ENCODE peak calls at places on chromosomes 2 and 18, in seven cellular contexts. F is psoas muscle, A is PC-3, T is HCT116, J is bronchial epithelial cell, W is IMR-90, X is fibroblast of lung. H is an unnamed sample. For H3K36me3, the result is how much of the 10 kb centered on the place peaks cover.

GRCh38 chr2:201432551-201433388 is 18.5 kb downstream of the TRAK2 start:
- DNase-seq in J (no peak), W (peak), A (no peak), X (peak), F (no peak), T (no peak), H (no peak)

GRCh38 chr2:241703128-241703604 is 1.3 kb downstream of the ING5 start:
- DNase-seq in F (no peak), W (no peak), J (no peak), X (peak), A (peak), T (no peak), H (no peak)

GRCh38 chr2:69567157-69567908 is 76.2 kb downstream of the AAK1 start:
- DNase-seq in T (no peak), A (peak), X (peak), F (no peak), J (peak), W (peak), H (peak)

GRCh38 chr2:14656146-14656545 is 23.6 kb downstream of the LRATD1 start:
- DNase-seq in T (no peak), J (no peak), X (no peak), A (no peak), F (no peak), W (no peak), H (no peak)

GRCh38 chr2:54962935-54963334 is 87.3 kb downstream of the RTN4 start:
- DNase-seq in A (no peak), J (no peak), F (no peak), X (no peak), W (no peak), T (no peak), H (no peak)

GRCh38 chr2:99153921-99154604 is 679 bp downstream of the TSGA10 start:
- DNase-seq in F (no peak), X (no peak), T (no peak), J (peak), W (peak), A (peak), H (no peak)

GRCh38 chr2:31082002-31082401 is 56.2 kb downstream of the GALNT14 start:
- DNase-seq in T (no peak), F (no peak), W (no peak), J (no peak), A (no peak), X (no peak), H (no peak)

GRCh38 chr2:1032030-1032429 is 81.4 kb downstream of the SNTG2 start:
- DNase-seq in A (no peak), W (no peak), J (no peak), T (no peak), X (no peak), F (no peak), H (no peak)

GRCh38 chr18:12038082-12038660 is 55.5 kb upstream of the ANKRD62 start:
- DNase-seq in A (no peak), J (peak), W (no peak), F (no peak), T (no peak), X (no peak), H (peak)

GRCh38 chr2:208092093-208092832 is 32.1 kb downstream of the CRYGD start:
- DNase-seq in F (no peak), W (no peak), T (no peak), A (no peak), X (no peak), J (no peak), H (no peak)

GRCh38 chr2:229431331-229431954 is 160.4 kb upstream of the PID1 start:
- DNase-seq in F (no peak), A (peak), T (peak), W (peak), X (peak), J (peak), H (no peak)

GRCh38 chr18:36127866-36128845 is 984 bp downstream of the SLC39A6 start:
- DNase-seq in A (peak), X (peak), J (peak), W (peak), T (no peak), F (no peak), H (no peak)

DNA sequence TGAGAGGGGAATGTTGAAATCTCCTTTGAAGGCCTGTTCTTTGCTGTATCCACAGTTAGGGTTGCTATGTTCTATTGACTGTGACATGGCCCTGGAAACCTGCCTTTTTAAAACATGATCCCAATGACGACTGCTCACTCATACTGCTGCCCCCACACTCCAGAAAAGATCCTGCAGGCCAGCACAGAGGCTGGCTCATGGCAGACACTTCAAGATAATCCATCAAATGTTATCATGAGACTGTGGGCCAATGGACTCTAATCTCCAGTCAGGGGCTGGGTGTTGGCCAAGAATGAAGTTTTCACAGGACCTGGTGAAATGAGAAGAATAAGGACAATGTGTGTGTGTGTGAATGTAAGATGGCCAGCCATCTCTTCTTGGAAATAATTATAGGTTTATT is 59.0 kb upstream of the THOC1 start:
- DNase-seq in W (no peak), J (no peak), A (no peak), X (no peak), T (no peak), F (no peak), H (no peak)
- H3K36me3 ChIP-seq in W (under half), J (under half), A (under half), X (under half), T (under half), F (under half), H (under half)

GRCh38 chr2:222643134-222643533 is 12.8 kb downstream of the FARSB start:
- DNase-seq in T (no peak), A (no peak), W (no peak), X (no peak), J (no peak), F (no peak), H (no peak)
- H3K36me3 ChIP-seq in T (under half), A (half or more), W (under half), X (under half), J (under half), F (under half), H (half or more)

DNA sequence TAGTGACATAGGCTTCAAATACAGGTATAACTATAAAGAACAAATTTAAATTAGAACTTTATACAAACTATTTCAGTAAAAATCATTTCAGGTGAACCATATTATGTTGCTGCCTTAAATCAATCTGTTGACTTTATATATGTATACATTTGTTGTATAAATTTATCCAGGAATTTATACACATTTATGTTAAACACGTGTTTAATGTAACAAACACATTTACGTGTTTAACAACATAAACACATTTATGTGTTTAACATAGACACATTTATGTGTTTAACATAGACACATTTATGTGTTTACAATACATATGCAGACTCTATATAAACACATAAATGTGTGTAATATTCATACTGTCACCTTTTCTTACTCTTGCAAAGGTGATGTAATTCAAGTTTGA is 75.4 kb upstream of the TWSG1 start:
- DNase-seq in T (no peak), X (no peak), W (no peak), J (no peak), A (no peak), F (no peak), H (no peak)
- H3K36me3 ChIP-seq in T (under half), X (under half), W (under half), J (under half), A (under half), F (under half), H (under half)

GRCh38 chr18:9557250-9557943 is 57.0 kb downstream of the PPP4R1 start:
- DNase-seq in F (no peak), T (no peak), W (peak), X (no peak), J (peak), A (no peak), H (no peak)
- H3K36me3 ChIP-seq in F (under half), T (under half), W (under half), X (under half), J (under half), A (half or more), H (half or more)

DNA sequence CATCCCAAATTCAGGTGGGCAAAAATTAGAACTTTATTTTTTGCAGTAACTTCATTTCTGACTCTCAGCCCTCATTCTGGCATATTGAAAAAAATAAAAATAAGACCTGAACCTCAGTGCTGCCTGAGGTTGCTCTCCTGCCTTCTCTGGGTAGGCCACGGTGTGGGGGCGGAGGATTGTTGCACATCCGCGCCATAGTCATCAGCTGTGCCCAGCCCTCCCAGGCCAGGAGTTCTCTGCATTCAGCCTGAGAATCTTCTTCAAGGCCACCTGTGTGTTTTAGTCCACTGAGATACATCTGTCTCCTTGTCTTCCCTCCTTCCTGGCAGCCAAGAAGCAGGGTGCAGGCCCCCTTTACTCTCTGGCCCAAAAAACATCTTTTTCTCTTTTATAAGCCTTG is 94.7 kb downstream of the ARMC9 start:
- DNase-seq in A (no peak), T (no peak), X (no peak), J (no peak), W (no peak), F (no peak), H (no peak)
- H3K36me3 ChIP-seq in A (under half), T (under half), X (under half), J (under half), W (under half), F (under half), H (under half)

GRCh38 chr2:152657042-152657441 is 60.2 kb downstream of the PRPF40A start:
- DNase-seq in J (peak), W (no peak), T (no peak), F (no peak), A (peak), X (no peak), H (no peak)
- H3K36me3 ChIP-seq in J (under half), W (under half), T (half or more), F (under half), A (half or more), X (under half), H (half or more)

GRCh38 chr2:171788316-171788993 is 101.2 kb downstream of the DYNC1I2 start:
- DNase-seq in A (no peak), X (no peak), W (no peak), J (no peak), F (no peak), T (no peak), H (no peak)

GRCh38 chr2:171792157-171792556 is 101.9 kb downstream of the SLC25A12 start:
- DNase-seq in J (no peak), X (no peak), T (no peak), W (no peak), A (no peak), F (no peak), H (no peak)

GRCh38 chr2:171789956-171790355 is 102.7 kb downstream of the DYNC1I2 start:
- DNase-seq in F (no peak), T (no peak), J (no peak), A (no peak), W (no peak), X (no peak), H (no peak)

GRCh38 chr2:171785450-171785849 is 98.2 kb downstream of the DYNC1I2 start:
- DNase-seq in A (no peak), T (no peak), W (no peak), F (no peak), X (no peak), J (no peak), H (no peak)

GRCh38 chr2:171787333-171788072 is 100.2 kb downstream of the DYNC1I2 start:
- DNase-seq in X (no peak), T (no peak), J (no peak), A (no peak), W (no peak), F (no peak), H (no peak)
- H3K36me3 ChIP-seq in X (under half), T (under half), J (under half), A (under half), W (under half), F (under half), H (under half)

DNA sequence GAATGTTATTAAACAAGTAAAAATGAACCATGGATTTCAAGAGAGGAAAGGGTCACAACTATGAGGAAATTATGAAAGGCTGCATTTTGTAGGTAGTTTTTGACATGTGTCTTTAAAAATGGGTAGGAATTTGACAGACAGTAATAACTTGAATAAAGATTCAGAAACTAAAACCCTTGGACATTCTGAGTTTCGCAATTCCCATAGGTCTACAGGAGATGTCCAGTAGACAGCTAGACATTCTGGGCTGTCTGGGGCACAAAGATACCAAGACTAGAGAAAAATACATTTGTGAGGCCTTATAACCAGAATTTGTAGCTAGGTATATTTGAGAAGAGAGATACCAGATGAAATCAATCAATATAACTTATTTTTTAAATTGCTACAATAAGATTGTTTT is 42.3 kb downstream of the DNAJC10 start:
- DNase-seq in F (no peak), T (no peak), A (no peak), J (no peak), W (no peak), X (no peak), H (no peak)
- H3K36me3 ChIP-seq in F (under half), T (under half), A (under half), J (under half), W (under half), X (under half), H (half or more)

DNA sequence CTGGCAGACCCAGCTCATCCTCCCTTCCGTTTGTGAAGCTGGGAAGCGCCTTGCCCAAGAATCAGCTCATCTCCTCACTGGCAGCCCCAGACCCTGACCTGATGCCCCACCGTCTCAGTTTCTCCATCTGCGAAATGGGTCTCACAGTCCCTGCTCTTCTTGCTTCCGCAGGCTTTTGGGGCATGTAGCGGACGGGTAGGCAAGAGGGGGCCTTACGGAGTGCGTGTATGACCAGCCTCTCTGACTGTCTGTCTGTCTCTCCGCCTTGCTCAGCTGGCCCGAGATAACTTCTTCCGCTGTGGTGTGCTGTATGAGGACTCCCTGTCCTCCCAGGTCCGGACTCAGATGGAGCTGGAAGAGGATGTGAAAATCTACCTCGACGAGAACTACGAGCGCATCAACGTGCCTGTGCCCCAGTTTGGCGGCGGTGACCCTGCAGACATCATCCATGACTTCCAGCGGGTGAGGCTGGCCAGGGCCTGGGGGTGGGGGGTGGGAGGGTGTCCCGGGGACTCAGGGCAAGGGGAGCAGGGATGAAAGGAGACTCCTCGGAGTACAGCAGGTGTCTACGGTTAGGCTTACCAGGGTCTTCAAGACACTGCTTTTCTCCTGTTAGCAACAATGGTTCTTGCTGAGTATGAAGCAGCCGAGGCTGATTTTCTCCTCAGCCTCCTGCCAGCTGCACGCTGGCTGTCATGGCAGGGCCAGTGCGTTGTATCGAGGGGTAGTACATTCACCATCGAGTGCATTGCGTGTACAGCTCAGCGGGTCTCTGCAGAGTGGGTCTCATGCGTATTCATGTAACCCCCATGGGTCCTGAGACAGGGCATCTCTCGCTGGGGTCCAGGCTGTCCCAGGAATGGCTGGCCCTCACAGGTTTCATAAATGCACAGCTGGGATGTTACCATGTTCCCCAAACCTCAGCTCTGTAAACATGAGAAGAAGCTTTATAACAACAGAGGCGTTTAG is 10.9 kb downstream of the ITM2C start:
- DNase-seq in W (no peak), T (no peak), F (no peak), X (no peak), A (no peak), J (no peak), H (no peak)
- H3K36me3 ChIP-seq in W (under half), T (under half), F (under half), X (under half), A (under half), J (under half), H (under half)

GRCh38 chr2:134955744-134956143 is 37.1 kb downstream of the CCNT2 start:
- DNase-seq in F (no peak), J (no peak), W (no peak), X (no peak), A (no peak), T (no peak), H (no peak)
- H3K36me3 ChIP-seq in F (under half), J (under half), W (under half), X (under half), A (under half), T (under half), H (under half)